ENCODE peak calls at places on chromosomes 6 and 20, in nine cellular contexts. Q, A, R, H, C, E, Y, G and P are unnamed samples.

GRCh38 chr6:21500314-21500713 is 93.2 kb upstream of the SOX4 start:
- DNase-seq in Q (no peak), A (no peak), R (peak; percentile 10), H (no peak), C (no peak), E (peak; percentile 27), Y (no peak), G (no peak), P (no peak)

GRCh38 chr6:29924731-29925130 is 17.6 kb upstream of the HLA-A start:
- DNase-seq in Q (no peak), A (no peak), R (peak; percentile 48), H (no peak), C (no peak), E (no peak), Y (no peak), G (no peak), P (no peak)

GRCh38 chr20:5608448-5609161 is 141.6 kb upstream of the SHLD1 start:
- DNase-seq in Q (no peak), A (no peak), R (peak; percentile 37), H (no peak), C (no peak), E (peak; percentile 47), Y (no peak), G (no peak), P (peak; percentile 9)

GRCh38 chr6:35294308-35294945 is 3.2 kb upstream of the DEF6 start:
- DNase-seq in Q (no peak), A (peak; percentile 43), R (peak; percentile 61), H (peak; percentile 52), C (no peak), E (peak; percentile 24), Y (peak; percentile 39), G (no peak), P (no peak)

GRCh38 chr6:80173411-80173810 is 66.9 kb downstream of the BCKDHB start:
- DNase-seq in Q (no peak), A (no peak), R (no peak), H (no peak), C (no peak), E (no peak), Y (no peak), G (no peak), P (no peak)

GRCh38 chr6:106913676-106914280 is 60.8 kb downstream of the CD24 start:
- DNase-seq in Q (no peak), A (no peak), R (no peak), H (no peak), C (no peak), E (no peak), Y (no peak), G (no peak), P (no peak)

GRCh38 chr6:56890683-56891429 is 64.1 kb upstream of the BEND6 start:
- DNase-seq in Q (no peak), A (no peak), R (no peak), H (no peak), C (no peak), E (peak; percentile 94), Y (no peak), G (no peak), P (peak; percentile 54)

GRCh38 chr6:118932421-118932820 is 2.5 kb downstream of the MCM9 start:
- DNase-seq in Q (no peak), A (no peak), R (peak; percentile 28), H (no peak), C (no peak), E (no peak), Y (no peak), G (no peak), P (no peak)

GRCh38 chr6:100307561-100307960 is 157.2 kb downstream of the SIM1 start:
- DNase-seq in Q (no peak), A (no peak), R (no peak), H (no peak), C (no peak), E (no peak), Y (no peak), G (no peak), P (no peak)

GRCh38 chr6:35048031-35048613 is 93.0 kb downstream of the TCP11 start:
- DNase-seq in Q (no peak), A (no peak), R (no peak), H (peak; percentile 27), C (no peak), E (peak; percentile 28), Y (no peak), G (no peak), P (no peak)

GRCh38 chr6:36798852-36799251 is 40.4 kb downstream of the CPNE5 start:
- DNase-seq in Q (no peak), A (no peak), R (no peak), H (no peak), C (no peak), E (no peak), Y (no peak), G (no peak), P (no peak)

GRCh38 chr6:128990915-128991314 is 108.0 kb downstream of the LAMA2 start:
- DNase-seq in Q (no peak), A (no peak), R (no peak), H (no peak), C (no peak), E (no peak), Y (no peak), G (no peak), P (no peak)

DNA sequence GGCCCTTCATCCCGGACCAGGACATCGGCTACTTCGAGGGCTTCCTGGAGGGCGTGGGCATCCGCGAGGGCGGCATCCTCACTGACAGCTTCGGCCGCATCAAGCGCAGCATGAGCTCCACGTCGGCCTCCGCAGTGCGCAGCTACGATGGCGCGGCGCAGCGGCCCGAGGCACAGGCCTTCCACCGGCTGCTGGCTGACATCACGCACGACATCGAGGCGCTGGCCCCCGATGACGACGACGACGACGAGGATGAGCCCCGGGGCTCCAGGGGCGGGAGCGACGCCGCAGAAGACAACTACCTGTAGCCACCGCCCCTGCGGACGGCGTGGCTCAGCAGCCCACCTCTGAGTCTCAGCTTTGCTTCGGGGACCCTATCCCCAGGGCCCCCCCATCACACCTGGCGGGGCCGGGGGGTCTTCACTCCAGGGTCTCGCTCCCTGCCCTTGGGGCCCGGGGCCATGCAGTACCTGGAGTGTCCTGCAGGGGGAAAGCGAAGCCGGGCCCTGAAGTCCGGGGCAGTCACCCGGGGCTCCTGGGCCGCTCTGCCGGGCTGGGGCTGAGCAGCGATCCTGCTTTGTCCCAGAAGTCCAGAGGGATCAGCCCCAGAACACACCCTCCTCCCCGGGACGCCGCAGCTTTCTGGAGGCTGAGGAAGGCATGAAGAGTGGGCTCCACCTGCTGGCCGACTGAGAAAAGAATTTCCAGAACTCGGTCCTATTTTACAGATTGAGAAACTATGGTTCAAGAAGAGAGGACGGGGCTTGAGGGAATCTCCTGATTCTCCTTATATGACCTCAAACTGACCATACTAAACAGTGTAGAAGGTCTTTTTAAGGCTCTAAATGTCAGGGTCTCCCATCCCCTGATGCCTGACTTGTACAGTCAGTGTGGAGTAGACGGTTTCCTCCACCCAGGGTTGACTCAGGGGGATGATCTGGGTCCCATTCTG is 20.8 kb upstream of the HCK start:
- DNase-seq in Q (peak; percentile 71), A (peak; percentile 71), R (peak; percentile 83), H (peak; percentile 88), C (peak; percentile 50), E (peak; percentile 75), Y (peak; percentile 79), G (peak; percentile 80), P (no peak)
- H3K27me3 ChIP-seq in Q (no peaks in the 10 kb centered on the region), A (no peaks in the 10 kb centered on the region), R (peaks cover 3% of the 10 kb centered on the region), H (peaks cover 23% of the 10 kb centered on the region), C (no peaks in the 10 kb centered on the region), E (peaks cover 37% of the 10 kb centered on the region), Y (no peaks in the 10 kb centered on the region), G (peaks cover 12% of the 10 kb centered on the region), P (no peaks in the 10 kb centered on the region)

GRCh38 chr20:9518776-9519175 is 4.4 kb downstream of the LAMP5 start:
- DNase-seq in Q (no peak), A (no peak), R (no peak), H (no peak), C (no peak), E (no peak), Y (no peak), G (no peak), P (no peak)
- H3K27me3 ChIP-seq in Q (no peaks in the 10 kb centered on the region), A (peaks cover 5% of the 10 kb centered on the region), R (peaks cover 9% of the 10 kb centered on the region), H (peaks cover 79% of the 10 kb centered on the region), C (no peaks in the 10 kb centered on the region), E (peaks cover 32% of the 10 kb centered on the region), Y (peaks cover 6% of the 10 kb centered on the region), G (peaks cover 75% of the 10 kb centered on the region), P (peaks cover 39% of the 10 kb centered on the region)

DNA sequence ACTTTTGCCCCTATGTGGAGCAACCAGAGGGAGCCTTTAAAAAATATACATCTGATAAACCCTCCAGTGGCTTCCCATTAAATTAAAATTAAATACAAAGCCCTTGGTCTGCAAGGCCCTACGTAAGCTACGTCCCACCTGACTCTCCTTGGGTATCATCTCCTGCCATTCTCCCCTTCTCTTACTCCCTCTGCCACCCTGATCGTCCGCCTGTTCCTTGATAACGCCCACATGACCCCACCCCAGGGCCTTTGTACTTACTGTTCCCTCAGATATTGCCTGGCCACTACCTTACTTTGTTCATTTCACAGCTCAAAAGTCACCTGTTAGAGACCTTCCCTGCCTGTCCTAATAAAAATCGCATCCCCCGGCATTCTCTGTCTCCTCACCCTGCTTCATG is 5.4 kb upstream of the NFATC2 start:
- DNase-seq in Q (no peak), A (no peak), R (peak; percentile 51), H (no peak), C (no peak), E (no peak), Y (no peak), G (no peak), P (no peak)
- H3K27me3 ChIP-seq in Q (no peaks in the 10 kb centered on the region), A (no peaks in the 10 kb centered on the region), R (no peaks in the 10 kb centered on the region), H (no peaks in the 10 kb centered on the region), C (no peaks in the 10 kb centered on the region), E (peaks cover 7% of the 10 kb centered on the region), Y (no peaks in the 10 kb centered on the region), G (peaks cover 21% of the 10 kb centered on the region), P (no peaks in the 10 kb centered on the region)

GRCh38 chr6:112010328-112010727 is 43.6 kb upstream of the CCN6 start:
- DNase-seq in Q (no peak), A (no peak), R (no peak), H (no peak), C (no peak), E (no peak), Y (no peak), G (no peak), P (no peak)

GRCh38 chr6:112004397-112005341 is 49.2 kb upstream of the CCN6 start:
- DNase-seq in Q (peak; percentile 36), A (no peak), R (no peak), H (no peak), C (no peak), E (no peak), Y (no peak), G (no peak), P (no peak)

GRCh38 chr6:112007254-112007653 is 46.6 kb upstream of the CCN6 start:
- DNase-seq in Q (no peak), A (no peak), R (no peak), H (no peak), C (no peak), E (no peak), Y (no peak), G (no peak), P (no peak)

GRCh38 chr6:112007805-112008204 is 46.1 kb upstream of the CCN6 start:
- DNase-seq in Q (peak; percentile 37), A (no peak), R (no peak), H (no peak), C (no peak), E (peak; percentile 53), Y (peak; percentile 32), G (no peak), P (peak; percentile 22)

DNA sequence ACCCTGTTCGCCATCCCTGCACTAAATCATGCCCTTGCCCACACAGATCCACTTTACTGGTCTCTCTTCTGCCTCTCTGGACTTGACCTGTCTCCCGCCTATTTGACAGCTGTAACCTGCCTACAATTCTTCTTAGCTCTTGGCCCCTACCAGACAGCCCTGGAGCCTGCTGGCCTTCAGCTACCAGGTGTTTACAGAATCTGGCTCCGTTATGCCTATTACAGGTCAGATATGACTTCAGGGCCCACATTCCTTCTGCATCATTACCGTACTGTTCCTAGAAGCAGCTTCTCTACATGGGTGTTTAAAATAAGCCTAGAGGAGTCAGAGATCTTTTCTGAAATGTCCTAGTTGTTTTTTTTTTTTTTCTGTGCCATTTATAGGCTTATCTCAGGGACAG is 45.4 kb upstream of the CCN6 start:
- DNase-seq in Q (no peak), A (no peak), R (no peak), H (no peak), C (no peak), E (peak; percentile 38), Y (no peak), G (no peak), P (no peak)
- H3K27me3 ChIP-seq in Q (no peaks in the 10 kb centered on the region), A (no peaks in the 10 kb centered on the region), R (no peaks in the 10 kb centered on the region), H (no peaks in the 10 kb centered on the region), C (no peaks in the 10 kb centered on the region), E (no peaks in the 10 kb centered on the region), Y (no peaks in the 10 kb centered on the region), G (no peaks in the 10 kb centered on the region), P (peaks cover 4% of the 10 kb centered on the region)